ENCODE peak calls at places on chromosomes 6 and 20, in five cellular contexts. P, X, B, O and H are unnamed samples.

GRCh38 chr6:140554421-140554820 is 1180.0 kb upstream of the CITED2 start:
- DNase-seq in B (no peak), P (no peak), X (peak; percentile 72), O (no peak), H (no peak)

GRCh38 chr6:131782764-131783163 is 25.1 kb upstream of the ENPP1 start:
- DNase-seq in X (no peak), B (peak; percentile 22), P (no peak), O (peak; percentile 29), H (peak; percentile 23)

GRCh38 chr20:3819413-3820047 is 817 bp upstream of the AP5S1 start:
- DNase-seq in B (no peak), P (no peak), O (no peak), X (no peak), H (no peak)

GRCh38 chr6:109660526-109660925 is 30.5 kb downstream of the AK9 start:
- DNase-seq in B (peak; percentile 63), P (no peak), O (no peak), X (peak; percentile 64), H (peak; percentile 23)

GRCh38 chr6:107841265-107841650 is 17.1 kb upstream of the SCML4 start:
- DNase-seq in O (no peak), X (no peak), B (no peak), P (no peak), H (no peak)

GRCh38 chr6:163459536-163459935 is 45.0 kb downstream of the QKI start:
- DNase-seq in O (no peak), X (no peak), B (no peak), P (peak; percentile 18), H (no peak)

GRCh38 chr6:139433647-139434419 is 59.4 kb upstream of the CITED2 start:
- DNase-seq in O (peak; percentile 31), B (peak; percentile 77), X (peak; percentile 70), P (peak; percentile 17), H (no peak)

GRCh38 chr6:150914372-150914771 is 48.9 kb downstream of the MTHFD1L start:
- DNase-seq in O (no peak), P (no peak), B (no peak), X (no peak), H (no peak)

GRCh38 chr6:48068326-48069191 is 42.4 kb downstream of the PTCHD4 start:
- DNase-seq in B (no peak), P (no peak), X (no peak), O (no peak), H (no peak)

GRCh38 chr6:141464490-141464889 is 668.2 kb upstream of the GJE1 start:
- DNase-seq in B (peak; percentile 39), O (no peak), X (no peak), P (peak; percentile 53), H (peak; percentile 17)

GRCh38 chr6:82872092-82872635 is 193.5 kb downstream of the UBE3D start:
- DNase-seq in X (peak; percentile 46), O (no peak), P (no peak), B (peak; percentile 59), H (no peak)

GRCh38 chr6:347951-348859 is 43.3 kb upstream of the IRF4 start:
- DNase-seq in B (no peak), X (no peak), P (no peak), O (no peak), H (no peak)

GRCh38 chr20:35490736-35491181 is 35.4 kb downstream of the CEP250 start:
- DNase-seq in B (no peak), P (no peak), O (peak; percentile 26), X (no peak), H (no peak)

GRCh38 chr20:40612247-40612646 is 76.8 kb downstream of the MAFB start:
- DNase-seq in B (no peak), P (no peak), O (no peak), X (no peak), H (no peak)

GRCh38 chr6:11692451-11693376 is 85.9 kb downstream of the ADTRP start:
- DNase-seq in B (no peak), P (no peak), X (no peak), O (no peak), H (no peak)

GRCh38 chr6:108902389-108902792 is 54.2 kb downstream of the ARMC2 start:
- DNase-seq in X (no peak), B (peak; percentile 29), P (no peak), O (no peak), H (no peak)

GRCh38 chr6:45613678-45614077 is 235.9 kb upstream of the SUPT3H start:
- DNase-seq in P (peak; percentile 96), X (peak; percentile 96), O (peak; percentile 33), B (peak; percentile 98), H (peak; percentile 66)

GRCh38 chr20:4263011-4263410 is 247.7 kb upstream of the RNF24 start:
- DNase-seq in B (no peak), O (no peak), P (no peak), X (no peak), H (no peak)

GRCh38 chr6:35051997-35052583 is 89.0 kb downstream of the TCP11 start:
- DNase-seq in B (no peak), P (no peak), X (no peak), O (no peak), H (no peak)

GRCh38 chr6:160391419-160392116 is 43.4 kb downstream of the SLC22A3 start:
- DNase-seq in O (peak; percentile 30), P (peak; percentile 80), B (peak; percentile 95), X (peak; percentile 93), H (peak; percentile 94)

GRCh38 chr6:149136273-149136912 is 181.1 kb upstream of the TAB2 start:
- DNase-seq in P (no peak), B (no peak), X (no peak), O (no peak), H (no peak)

GRCh38 chr6:143394351-143394750 is 56.1 kb downstream of the ADAT2 start:
- DNase-seq in P (no peak), O (no peak), B (no peak), X (no peak), H (no peak)

GRCh38 chr20:57718490-57719009 is 8.7 kb upstream of the PMEPA1 start:
- DNase-seq in P (peak; percentile 96), X (peak; percentile 93), O (peak; percentile 97), B (peak; percentile 94), H (peak; percentile 98)

GRCh38 chr6:165704001-165704748 is 41.1 kb upstream of the PDE10A start:
- DNase-seq in B (no peak), O (no peak), X (no peak), P (peak; percentile 34), H (peak; percentile 78)

GRCh38 chr20:48624315-48625020 is 203.3 kb downstream of the PREX1 start:
- DNase-seq in O (no peak), P (no peak), B (no peak), X (no peak), H (no peak)

GRCh38 chr20:48384147-48384818 is 443.5 kb downstream of the PREX1 start:
- DNase-seq in O (peak; percentile 52), X (no peak), B (no peak), P (no peak), H (peak; percentile 8)

GRCh38 chr20:45028424-45029136 is 62.3 kb downstream of the STK4 start:
- DNase-seq in X (no peak), B (no peak), P (no peak), O (no peak), H (no peak)

GRCh38 chr6:35449287-35449881 is 2.8 kb upstream of the FANCE start:
- DNase-seq in X (peak; percentile 51), O (no peak), P (peak; percentile 79), B (peak; percentile 63), H (peak; percentile 74)

GRCh38 chr20:62609170-62609786 is 33.0 kb upstream of the SLCO4A1 start:
- DNase-seq in B (no peak), O (no peak), P (no peak), X (no peak), H (no peak)
- TF ChIP-seq CTCF in B (no peak), O (no peak), P (no peak), X (no peak), H (no peak)

GRCh38 chr20:59042796-59043621 is 423 bp upstream of the PRELID3B start:
- DNase-seq in B (peak; percentile 72), P (peak; percentile 92), O (peak; percentile 94), X (peak; percentile 76), H (peak; percentile 93)
- TF ChIP-seq CTCF in B (no peak), P (no peak), O (no peak), X (no peak), H (no peak)

DNA sequence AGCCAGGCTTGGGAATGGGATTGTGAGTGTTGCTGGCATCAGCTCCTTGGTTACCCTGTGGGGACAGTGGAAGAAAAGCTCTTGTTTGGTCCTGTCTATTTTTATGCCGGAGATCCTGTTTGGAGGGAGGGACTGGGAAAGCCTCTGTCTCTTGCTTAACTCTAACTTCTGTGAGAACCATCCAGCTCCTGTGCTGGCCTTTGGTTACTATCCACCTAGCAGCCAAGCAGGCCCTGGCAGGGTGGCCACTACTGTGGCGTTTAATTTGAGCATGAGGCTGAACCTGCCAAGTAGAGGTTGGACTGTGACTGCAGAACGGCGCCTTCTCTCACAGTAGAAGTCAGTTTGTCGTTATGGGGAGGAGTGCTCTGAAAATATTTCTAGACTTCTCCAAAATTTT is 193.4 kb downstream of the UTRN start:
- DNase-seq in B (no peak), P (no peak), O (no peak), X (no peak), H (no peak)
- TF ChIP-seq CTCF in B (no peak), P (no peak), O (no peak), X (no peak), H (no peak)

DNA sequence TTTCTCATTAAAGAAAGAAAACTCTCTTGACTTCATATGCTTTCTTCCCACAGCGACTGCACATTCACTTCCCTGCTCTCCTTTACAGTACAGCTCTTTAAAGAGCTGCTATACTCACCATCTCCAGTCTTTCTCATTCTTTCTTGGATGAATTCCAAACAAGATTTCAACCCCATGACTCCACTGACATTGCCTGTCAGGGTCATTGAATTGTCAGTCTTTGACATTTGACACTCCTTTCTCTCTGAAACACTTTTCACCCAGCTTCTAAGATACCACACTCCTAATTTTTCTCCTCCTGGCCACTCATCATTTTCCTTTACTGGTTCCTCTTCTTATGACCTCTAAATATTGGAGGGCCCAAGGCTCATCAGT is 811 bp upstream of the ARMH2 start:
- DNase-seq in B (peak; percentile 27), P (no peak), X (no peak), O (no peak), H (no peak)
- TF ChIP-seq CTCF in B (no peak), P (no peak), X (no peak), O (no peak), H (no peak)

DNA sequence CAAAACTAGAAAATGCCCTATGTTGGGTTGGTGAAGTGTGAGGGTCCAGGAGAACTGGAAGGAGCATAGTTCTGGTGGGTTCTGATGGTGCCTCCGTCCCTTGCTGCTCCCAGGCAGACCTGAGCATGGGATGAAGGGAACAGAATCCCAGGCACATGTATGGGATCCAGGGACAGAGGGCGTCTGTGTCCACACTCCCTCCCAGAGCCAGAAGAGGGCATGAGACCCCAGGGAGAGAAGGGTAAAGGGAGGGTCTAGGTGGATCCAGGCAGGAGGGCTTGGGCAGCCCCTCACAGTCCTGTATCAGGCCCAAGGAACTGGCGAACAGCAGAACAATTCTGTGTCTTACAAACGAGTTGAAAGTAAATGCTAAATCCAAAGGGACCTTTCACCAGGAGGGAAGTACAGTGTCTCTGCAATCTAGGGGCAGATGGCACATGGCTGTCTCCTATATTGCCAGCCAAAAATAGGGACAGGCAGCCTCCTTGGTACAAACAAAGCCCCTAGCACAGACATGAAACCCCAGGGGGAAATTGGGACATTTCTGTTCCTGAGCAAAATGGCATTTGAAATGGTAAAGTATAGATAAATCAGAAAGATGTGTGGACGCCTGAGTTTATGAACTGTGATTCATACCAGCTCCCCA is 2.5 kb upstream of the BPIFA1 start:
- DNase-seq in P (no peak), X (no peak), O (no peak), B (no peak), H (no peak)
- TF ChIP-seq CTCF in P (no peak), X (no peak), O (no peak), B (no peak), H (no peak)